ENCODE peak calls at places on chromosomes 13 and 19, in eight cellular contexts. J, E, N, A, R, F, W and S are unnamed samples.

GRCh38 chr13:30934803-30935202 is 2.3 kb downstream of the TEX26 start:
- DNase-seq in J (no peak), E (no peak), N (no peak), A (no peak), R (no peak), F (no peak), W (no peak), S (no peak)

GRCh38 chr19:7597689-7598088 is 2.0 kb downstream of the CAMSAP3 start:
- DNase-seq in J (no peak), E (peak; percentile 31), N (no peak), A (no peak), R (peak; percentile 13), F (no peak), W (no peak), S (peak; percentile 24)

GRCh38 chr19:14114854-14115253 is 2.7 kb downstream of the PRKACA start:
- DNase-seq in J (peak; percentile 56), E (no peak), N (no peak), A (peak; percentile 60), R (peak; percentile 40), F (peak; percentile 39), W (no peak), S (peak; percentile 89)

GRCh38 chr19:44875666-44876418 is 15.2 kb upstream of the TOMM40 start:
- DNase-seq in J (no peak), E (no peak), N (no peak), A (no peak), R (no peak), F (peak; percentile 58), W (no peak), S (peak; percentile 15)

GRCh38 chr19:54178581-54179261 is 5.8 kb upstream of the TMC4 start:
- DNase-seq in J (peak; percentile 60), E (no peak), N (no peak), A (peak; percentile 72), R (peak; percentile 51), F (no peak), W (no peak), S (peak; percentile 90)

GRCh38 chr13:76696370-76696769 is 189.8 kb downstream of the KCTD12 start:
- DNase-seq in J (no peak), E (peak; percentile 40), N (no peak), A (peak; percentile 4), R (peak; percentile 16), F (no peak), W (no peak), S (no peak)

GRCh38 chr19:52248256-52248655 is 21.1 kb upstream of the ZNF766 start:
- DNase-seq in J (peak; percentile 68), E (peak; percentile 40), N (no peak), A (peak; percentile 34), R (peak; percentile 78), F (peak; percentile 62), W (peak; percentile 32), S (peak; percentile 37)

GRCh38 chr19:1221141-1221903 is 15.7 kb downstream of the STK11 start:
- DNase-seq in J (peak; percentile 59), E (peak; percentile 38), N (no peak), A (peak; percentile 91), R (no peak), F (peak; percentile 67), W (peak; percentile 66), S (peak; percentile 94)

GRCh38 chr19:13788991-13789390 is 6.3 kb upstream of the ZSWIM4 start:
- DNase-seq in J (no peak), E (no peak), N (peak; percentile 59), A (no peak), R (no peak), F (peak; percentile 86), W (no peak), S (peak; percentile 15)

GRCh38 chr13:51158923-51159322 is 47.8 kb upstream of the C13orf42 start:
- DNase-seq in J (no peak), E (no peak), N (no peak), A (no peak), R (peak; percentile 61), F (peak; percentile 38), W (no peak), S (no peak)

GRCh38 chr13:48624858-48625257 is 28.9 kb upstream of the CYSLTR2 start:
- DNase-seq in J (no peak), E (no peak), N (no peak), A (no peak), R (no peak), F (peak; percentile 52), W (no peak), S (no peak)

GRCh38 chr13:26881154-26881553 is 120.6 kb upstream of the GPR12 start:
- DNase-seq in J (no peak), E (no peak), N (peak; percentile 30), A (peak; percentile 56), R (no peak), F (peak; percentile 72), W (no peak), S (no peak)

GRCh38 chr13:28531195-28531955 is 36.4 kb upstream of the FLT1 start:
- DNase-seq in J (peak; percentile 51), E (no peak), N (no peak), A (peak; percentile 48), R (peak; percentile 77), F (peak; percentile 41), W (no peak), S (peak; percentile 89)

GRCh38 chr19:5673752-5674151 is 6.6 kb downstream of the MICOS13 start:
- DNase-seq in J (no peak), E (no peak), N (no peak), A (no peak), R (no peak), F (no peak), W (no peak), S (no peak)
- H3K4me3 ChIP-seq in J (no peak overlapping the region), E (no peak overlapping the region), N (no peak overlapping the region), A (no peak overlapping the region), R (no peak overlapping the region), F (no peak overlapping the region), W (no peak overlapping the region), S (no peak overlapping the region)

GRCh38 chr13:102651392-102651791 is 43.5 kb downstream of the METTL21C start:
- DNase-seq in J (no peak), E (no peak), N (no peak), A (no peak), R (no peak), F (peak; percentile 21), W (no peak), S (no peak)

GRCh38 chr13:102648046-102648445 is 46.8 kb downstream of the METTL21C start:
- DNase-seq in J (no peak), E (no peak), N (no peak), A (no peak), R (no peak), F (no peak), W (no peak), S (no peak)

GRCh38 chr13:102654786-102655185 is 40.1 kb downstream of the METTL21C start:
- DNase-seq in J (no peak), E (no peak), N (no peak), A (no peak), R (peak; percentile 11), F (no peak), W (no peak), S (no peak)

GRCh38 chr13:102651892-102652291 is 43.0 kb downstream of the METTL21C start:
- DNase-seq in J (peak; percentile 12), E (no peak), N (no peak), A (no peak), R (no peak), F (peak; percentile 4), W (no peak), S (no peak)

GRCh38 chr13:102650444-102650843 is 44.4 kb downstream of the METTL21C start:
- DNase-seq in J (no peak), E (no peak), N (no peak), A (no peak), R (no peak), F (no peak), W (no peak), S (no peak)
- H3K36me3 ChIP-seq in J (peaks cover 53% of the 10 kb centered on the region), E (peaks cover 37% of the 10 kb centered on the region), N (peaks cover 18% of the 10 kb centered on the region), A (peaks cover 61% of the 10 kb centered on the region), R (peaks cover 5% of the 10 kb centered on the region), F (peaks cover 59% of the 10 kb centered on the region), W (no peaks in the 10 kb centered on the region), S (peaks cover 10% of the 10 kb centered on the region)

GRCh38 chr19:33220115-33220514 is 5.5 kb downstream of the SLC7A10 start:
- DNase-seq in J (no peak), E (no peak), N (no peak), A (no peak), R (no peak), F (no peak), W (no peak), S (no peak)

GRCh38 chr19:33220735-33221134 is 4.9 kb downstream of the SLC7A10 start:
- DNase-seq in J (no peak), E (no peak), N (no peak), A (no peak), R (no peak), F (no peak), W (no peak), S (no peak)

GRCh38 chr19:33219261-33219812 is 6.3 kb downstream of the SLC7A10 start:
- DNase-seq in J (no peak), E (no peak), N (no peak), A (no peak), R (peak; percentile 36), F (peak; percentile 83), W (no peak), S (peak; percentile 89)

GRCh38 chr19:33224694-33225457 is 774 bp downstream of the SLC7A10 start:
- DNase-seq in J (no peak), E (no peak), N (no peak), A (no peak), R (no peak), F (no peak), W (no peak), S (no peak)

GRCh38 chr19:33221641-33222040 is 4.0 kb downstream of the SLC7A10 start:
- DNase-seq in J (no peak), E (no peak), N (no peak), A (no peak), R (no peak), F (peak; percentile 32), W (no peak), S (no peak)
- H3K27me3 ChIP-seq in J (peaks cover 30% of the 10 kb centered on the region), E (peaks cover 27% of the 10 kb centered on the region), N (peaks cover 23% of the 10 kb centered on the region), A (peaks cover 32% of the 10 kb centered on the region), R (peaks cover 7% of the 10 kb centered on the region), F (peaks cover 56% of the 10 kb centered on the region), W (peaks cover 2% of the 10 kb centered on the region), S (peaks cover 26% of the 10 kb centered on the region)

DNA sequence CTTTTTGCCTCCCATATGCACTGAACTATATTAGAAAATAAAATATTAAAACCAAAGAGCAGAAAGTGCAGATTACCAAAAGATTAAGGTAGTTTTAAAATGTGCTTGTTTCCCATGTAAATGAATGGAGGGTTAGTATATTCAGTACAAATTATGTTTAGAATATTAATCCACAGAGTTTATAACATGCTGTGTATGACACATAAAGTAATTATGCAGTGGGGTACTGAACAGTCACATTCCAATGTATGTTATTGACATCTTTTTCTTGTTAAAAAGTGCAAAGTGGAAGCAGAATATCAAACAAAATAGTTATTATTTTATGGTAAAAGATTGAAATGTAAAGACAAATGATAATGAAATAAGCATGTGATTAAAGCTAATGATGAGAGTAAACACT is 79.3 kb downstream of the GPC6 start:
- DNase-seq in J (no peak), E (no peak), N (no peak), A (no peak), R (no peak), F (no peak), W (no peak), S (no peak)
- H3K4me3 ChIP-seq in J (no peak overlapping the region), E (no peak overlapping the region), N (no peak overlapping the region), A (no peak overlapping the region), R (no peak overlapping the region), F (no peak overlapping the region), W (no peak overlapping the region), S (no peak overlapping the region)